ENCODE peak calls at places on chromosome 13, in five cellular contexts. O is effector memory CD4-positive, alpha-beta T cell; D is endothelial cell; E is activated naive CD4-positive, alpha-beta T cell treated with anti-CD3 and anti-CD28 coated beads for 36 hours; R is ascending aorta. G is an unnamed sample.

GRCh38 chr13:29402168-29402621 is 193.3 kb downstream of the SLC7A1 start:
- DNase-seq in R (no peak), O (no peak), E (no peak), D (no peak), G (no peak)

GRCh38 chr13:51331354-51331861 is 8.1 kb upstream of the SERPINE3 start:
- DNase-seq in R (no peak), D (no peak), O (no peak), E (no peak), G (no peak)

GRCh38 chr13:102868366-102868936 is 22.6 kb downstream of the ERCC5 start:
- DNase-seq in E (no peak), R (no peak), D (no peak), O (no peak), G (no peak)

GRCh38 chr13:111902726-111903125 is 164.2 kb upstream of the SOX1 start:
- DNase-seq in D (no peak), O (no peak), E (no peak), R (no peak), G (no peak)

GRCh38 chr13:94712812-94713555 is 639 bp upstream of the SOX21 start:
- DNase-seq in O (no peak), E (no peak), D (peak), R (no peak), G (no peak)

GRCh38 chr13:65553328-65553727 is 1676.8 kb downstream of the PCDH9 start:
- DNase-seq in R (no peak), O (no peak), E (no peak), D (no peak), G (no peak)

GRCh38 chr13:63501702-63502101 is 2086.1 kb upstream of the PCDH20 start:
- DNase-seq in R (no peak), E (no peak), D (no peak), O (no peak), G (no peak)

GRCh38 chr13:99263386-99263785 is 5.2 kb upstream of the GPR18 start:
- DNase-seq in D (no peak), E (no peak), O (no peak), R (no peak), G (no peak)

GRCh38 chr13:69857188-69857821 is 250.3 kb upstream of the ATXN8OS start:
- DNase-seq in O (no peak), D (no peak), R (no peak), E (no peak), G (peak)

GRCh38 chr13:111844682-111845081 is 222.3 kb upstream of the SOX1 start:
- DNase-seq in D (no peak), R (no peak), E (no peak), O (no peak), G (no peak)

GRCh38 chr13:30446122-30446500 is 19.6 kb downstream of the HMGB1 start:
- DNase-seq in R (no peak), D (no peak), E (no peak), O (no peak), G (no peak)

GRCh38 chr13:80033286-80033685 is 307.6 kb downstream of the SPRY2 start:
- DNase-seq in O (no peak), E (no peak), R (no peak), D (no peak), G (no peak)

GRCh38 chr13:63190219-63190618 is 1774.6 kb upstream of the PCDH20 start:
- DNase-seq in D (no peak), O (no peak), E (no peak), R (no peak), G (no peak)

GRCh38 chr13:22703601-22704209 is 477.1 kb upstream of the SGCG start:
- DNase-seq in E (no peak), R (no peak), O (no peak), D (no peak), G (no peak)

GRCh38 chr13:30696278-30697176 is 38.8 kb upstream of the ALOX5AP start:
- DNase-seq in O (no peak), E (no peak), D (peak), R (no peak), G (peak)

GRCh38 chr13:39036212-39036611 is 1.7 kb downstream of the PROSER1 start:
- DNase-seq in E (peak), D (no peak), R (no peak), O (no peak), G (peak)

G was measured in Kasumi-1.